ENCODE peak calls at places on chromosomes 13 and 19, in nine cellular contexts. S is thyroid gland, U is cardiac muscle cell, O is hepatocyte, R is PC-3, E is fibroblast of lung, G is left ventricle myocardium inferior, L is IMR-90, A is psoas muscle. Y is an unnamed sample.

GRCh38 chr19:16073988-16074387 is 2.3 kb upstream of the TPM4 start:
- DNase-seq in E (no peak), R (no peak), O (no peak), U (no peak), G (no peak), A (no peak), L (no peak), S (no peak), Y (no peak)

GRCh38 chr19:31992750-31993149 is 352.7 kb upstream of the ZNF507 start:
- DNase-seq in R (no peak), A (no peak), O (no peak), S (no peak), G (no peak), U (no peak), L (no peak), E (no peak), Y (no peak)

GRCh38 chr19:27974082-27974513 is 1238.9 kb downstream of the UQCRFS1 start:
- DNase-seq in E (no peak), R (peak), U (peak), S (no peak), L (no peak), G (no peak), A (no peak), O (peak), Y (no peak)

GRCh38 chr19:2014731-2015610 is 543 bp downstream of the BTBD2 start:
- DNase-seq in L (no peak), O (peak), S (no peak), A (no peak), U (peak), G (no peak), R (no peak), E (no peak), Y (no peak)

GRCh38 chr13:32902898-32903297 is 113.3 kb upstream of the KL start:
- DNase-seq in A (peak), O (no peak), G (peak), L (peak), E (peak), S (peak), R (no peak), U (no peak), Y (no peak)

GRCh38 chr19:12995596-12996541 is 594 bp downstream of the NFIX start:
- DNase-seq in L (peak), S (peak), R (no peak), G (no peak), U (no peak), A (no peak), E (peak), O (peak), Y (no peak)

GRCh38 chr13:59487883-59488282 is 675.8 kb downstream of the DIAPH3 start:
- DNase-seq in A (no peak), O (no peak), L (no peak), S (no peak), U (no peak), G (no peak), R (no peak), E (no peak), Y (no peak)

GRCh38 chr13:113539176-113539575 is 45.4 kb upstream of the TFDP1 start:
- DNase-seq in O (no peak), L (no peak), U (no peak), R (no peak), A (no peak), S (no peak), G (no peak), E (no peak), Y (no peak)

GRCh38 chr13:100519626-100520025 is 69.0 kb downstream of the GGACT start:
- DNase-seq in R (no peak), O (no peak), S (no peak), G (no peak), E (no peak), L (no peak), A (no peak), U (no peak), Y (no peak)

GRCh38 chr13:98710521-98710920 is 42.0 kb downstream of the SLC15A1 start:
- DNase-seq in G (no peak), U (no peak), A (no peak), S (peak), R (no peak), E (no peak), O (no peak), L (no peak), Y (no peak)

GRCh38 chr13:85638265-85638664 is 161.0 kb downstream of the SLITRK6 start:
- DNase-seq in A (no peak), U (no peak), O (no peak), S (no peak), G (no peak), R (no peak), L (no peak), E (no peak), Y (no peak)

GRCh38 chr19:2716275-2716650 is 4.9 kb downstream of the DIRAS1 start:
- DNase-seq in R (no peak), L (no peak), S (no peak), O (no peak), G (no peak), U (no peak), E (no peak), A (no peak), Y (no peak)

GRCh38 chr13:30192320-30193093 is 114.8 kb downstream of the KATNAL1 start:
- DNase-seq in S (peak), G (no peak), R (no peak), U (no peak), O (no peak), E (no peak), A (no peak), L (no peak), Y (no peak)

GRCh38 chr13:102310691-102311432 is 91.0 kb downstream of the FGF14 start:
- DNase-seq in U (no peak), L (no peak), O (no peak), A (peak), R (no peak), E (no peak), S (no peak), G (peak), Y (no peak)

GRCh38 chr19:54209748-54210494 is 9.3 kb downstream of the RPS9 start:
- DNase-seq in R (peak), O (peak), E (peak), G (peak), U (peak), S (peak), A (peak), L (peak), Y (peak)

GRCh38 chr13:47675871-47676270 is 325.2 kb downstream of the SUCLA2 start:
- DNase-seq in G (no peak), O (no peak), S (no peak), A (no peak), U (no peak), E (no peak), R (no peak), L (no peak), Y (no peak)

GRCh38 chr19:29704562-29705558 is 10.2 kb downstream of the C19orf12 start:
- DNase-seq in U (no peak), G (no peak), O (no peak), A (no peak), S (no peak), L (no peak), E (no peak), R (no peak), Y (no peak)

GRCh38 chr19:29699861-29700260 is 15.2 kb downstream of the C19orf12 start:
- DNase-seq in E (no peak), S (no peak), A (no peak), R (no peak), U (no peak), O (no peak), L (no peak), G (no peak), Y (no peak)

GRCh38 chr19:29705706-29706105 is 9.4 kb downstream of the C19orf12 start:
- DNase-seq in L (no peak), E (no peak), O (no peak), R (no peak), U (no peak), A (no peak), S (no peak), G (no peak), Y (no peak)

GRCh38 chr19:29702958-29703320 is 12.1 kb downstream of the C19orf12 start:
- DNase-seq in L (no peak), R (no peak), A (no peak), O (no peak), G (no peak), U (no peak), E (no peak), S (no peak), Y (no peak)

GRCh38 chr19:29702161-29702957 is 12.7 kb downstream of the C19orf12 start:
- DNase-seq in R (no peak), L (no peak), S (no peak), G (no peak), O (no peak), A (peak), E (no peak), U (no peak), Y (no peak)
- H3K27ac ChIP-seq in R (no peak), L (no peak), S (no peak), G (no peak), O (no peak), A (peak), E (no peak), U (no peak), Y (no peak)

GRCh38 chr13:24631922-24632321 is 48.3 kb upstream of the ATP12A start:
- DNase-seq in R (no peak), A (no peak), G (no peak), U (no peak), E (no peak), L (no peak), S (no peak), O (no peak), Y (no peak)
- H3K27ac ChIP-seq in R (no peak), A (no peak), G (no peak), U (no peak), E (no peak), L (no peak), S (no peak), O (no peak), Y (no peak)

DNA sequence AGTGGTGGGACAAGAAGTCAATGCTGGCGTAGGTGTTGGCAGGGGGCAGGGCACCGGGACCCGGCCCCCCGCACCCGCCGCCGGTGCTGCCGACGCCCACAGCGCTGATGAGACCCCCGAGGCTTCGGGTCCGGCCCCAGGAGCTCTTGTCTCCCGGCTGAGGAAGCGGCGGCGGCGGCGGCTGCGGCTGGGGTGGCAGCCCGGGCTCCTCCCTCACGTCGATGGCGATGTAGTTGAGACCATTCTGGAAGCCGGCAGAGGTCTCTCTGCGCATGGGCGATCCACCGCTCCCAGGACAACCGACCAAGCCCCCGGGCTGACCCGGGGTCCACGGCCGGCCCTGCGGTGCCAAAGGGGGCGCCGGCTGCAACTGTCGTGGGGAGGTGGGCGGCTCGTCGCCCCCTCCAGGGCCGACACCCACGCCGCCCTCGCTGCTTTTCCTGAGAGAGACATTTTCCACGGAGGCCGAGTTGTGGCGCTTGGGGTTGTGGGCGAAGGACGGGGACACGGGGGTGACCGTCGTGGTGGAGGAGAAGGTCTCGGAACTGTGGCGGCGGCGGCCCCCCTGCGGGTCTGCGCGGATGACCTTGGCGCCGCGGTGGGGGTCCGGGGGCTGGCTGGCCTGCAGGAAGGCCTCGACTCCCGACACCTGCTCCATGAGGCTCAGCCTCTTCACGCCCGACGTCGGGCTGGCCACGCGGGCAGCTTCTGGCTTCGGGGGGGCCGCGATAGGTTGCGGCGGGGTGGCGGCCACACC is 4.1 kb downstream of the IRS2 start:
- DNase-seq in G (no peak), L (no peak), A (no peak), E (no peak), U (no peak), O (no peak), R (no peak), S (no peak), Y (no peak)
- H3K27ac ChIP-seq in G (no peak), L (no peak), A (no peak), E (no peak), U (no peak), O (no peak), R (no peak), S (no peak), Y (no peak)

GRCh38 chr19:45323671-45324081 is 1.0 kb upstream of the CKM start:
- DNase-seq in E (no peak), L (no peak), S (no peak), G (peak), U (peak), O (peak), R (no peak), A (peak), Y (no peak)

GRCh38 chr19:45322311-45322710 is 364 bp downstream of the CKM start:
- DNase-seq in E (no peak), O (no peak), L (no peak), U (peak), S (no peak), A (peak), R (no peak), G (no peak), Y (no peak)

GRCh38 chr19:45321848-45322247 is 827 bp downstream of the CKM start:
- DNase-seq in A (peak), R (no peak), L (no peak), U (peak), G (peak), S (no peak), E (no peak), O (no peak), Y (no peak)

GRCh38 chr19:45322744-45323281 is at the start of gene CKM:
- DNase-seq in S (no peak), L (no peak), U (peak), G (peak), O (no peak), A (peak), R (no peak), E (no peak), Y (no peak)

DNA sequence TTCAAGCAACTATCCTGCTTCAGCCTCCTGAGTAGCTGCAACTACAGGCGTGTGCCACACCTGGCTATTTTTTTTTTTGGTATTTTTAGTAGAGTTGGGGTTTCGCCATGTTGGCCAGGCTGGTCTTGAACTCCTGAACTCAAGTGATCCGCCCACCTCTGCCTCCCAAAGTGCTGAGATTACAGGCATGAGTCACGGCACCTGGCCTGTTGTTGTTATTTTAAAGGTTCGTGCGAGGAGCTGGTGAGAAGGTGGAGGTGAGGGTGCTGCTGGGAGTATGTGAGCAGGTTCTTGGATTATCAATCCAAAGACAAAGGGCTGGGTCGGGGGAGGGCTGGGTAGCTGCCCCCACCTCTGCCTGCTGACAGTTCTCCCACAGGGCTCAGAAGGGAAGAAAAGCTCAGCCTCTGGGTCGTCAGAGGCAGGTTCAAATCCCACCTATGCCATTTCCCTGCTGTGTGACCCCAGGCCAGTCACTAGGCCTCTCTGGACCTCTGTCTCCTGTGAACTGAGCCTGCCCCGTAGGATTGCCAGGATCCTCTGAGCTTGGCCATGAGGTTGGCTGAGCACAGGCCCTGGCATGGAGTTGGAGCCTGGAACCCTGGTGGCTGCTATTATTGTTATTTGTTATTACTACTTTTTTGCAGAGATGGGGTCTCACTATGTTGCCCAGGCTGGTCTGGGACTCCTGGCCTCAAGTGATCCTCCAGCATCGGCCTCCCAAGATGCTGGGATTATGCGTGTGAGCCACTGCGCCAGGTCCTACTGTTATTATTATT is 1.5 kb downstream of the CKM start:
- DNase-seq in R (no peak), A (no peak), O (no peak), U (no peak), G (no peak), S (no peak), E (no peak), L (no peak), Y (no peak)
- H3K27ac ChIP-seq in R (no peak), A (peak), O (no peak), U (peak), G (peak), S (no peak), E (no peak), L (no peak), Y (no peak)

GRCh38 chr13:97245011-97245410 is 22.9 kb downstream of the MBNL2 start:
- DNase-seq in E (no peak), R (no peak), L (no peak), O (no peak), S (no peak), U (no peak), G (no peak), A (no peak), Y (no peak)

GRCh38 chr13:97240789-97241734 is 18.9 kb downstream of the MBNL2 start:
- DNase-seq in R (no peak), G (no peak), O (no peak), U (peak), L (no peak), E (no peak), A (no peak), S (no peak), Y (no peak)

GRCh38 chr13:97241761-97242160 is 19.6 kb downstream of the MBNL2 start:
- DNase-seq in G (no peak), O (no peak), R (no peak), A (no peak), L (no peak), S (no peak), E (no peak), U (no peak), Y (no peak)

GRCh38 chr13:97243915-97244820 is 22.0 kb downstream of the MBNL2 start:
- DNase-seq in A (no peak), E (no peak), O (no peak), S (no peak), G (no peak), U (no peak), L (no peak), R (no peak), Y (no peak)

DNA sequence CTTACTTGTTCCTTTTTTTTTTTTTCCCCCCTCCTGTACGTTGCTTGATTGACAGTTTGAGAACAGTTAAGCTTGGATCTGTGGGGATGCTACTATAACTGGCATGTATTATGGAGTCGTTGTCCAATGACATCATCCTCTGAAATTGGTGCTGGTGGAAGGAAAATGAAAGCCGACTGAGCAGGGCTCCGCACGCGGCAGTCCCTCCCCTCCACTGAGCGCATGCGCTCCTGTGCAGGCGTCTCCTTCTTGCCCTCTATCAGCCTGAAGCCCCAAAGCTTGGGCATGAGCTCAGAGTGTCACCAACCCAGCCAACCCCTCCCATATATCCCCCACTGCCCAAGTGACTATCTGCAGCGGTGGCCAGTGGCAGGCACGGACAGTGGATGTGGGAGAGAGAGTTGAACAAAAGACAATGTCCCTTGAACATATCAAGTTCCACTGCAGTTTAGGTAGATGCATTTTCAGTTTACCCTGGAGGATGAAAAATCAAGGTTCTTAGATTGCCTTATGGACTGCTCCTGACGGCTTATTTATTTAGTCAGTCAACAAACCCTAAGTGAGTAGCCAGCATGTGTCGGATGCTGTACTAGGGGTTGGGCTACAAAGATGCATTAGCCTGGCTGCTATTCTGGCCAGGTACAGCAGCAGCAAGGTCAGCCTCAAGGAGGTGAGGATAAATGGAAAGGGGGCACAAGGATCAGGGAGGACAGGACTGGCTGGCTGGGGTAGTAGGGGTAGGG is 20.8 kb downstream of the MBNL2 start:
- DNase-seq in E (no peak), A (peak), R (no peak), G (no peak), O (no peak), U (no peak), L (no peak), S (no peak), Y (no peak)
- H3K27ac ChIP-seq in E (no peak), A (peak), R (no peak), G (peak), O (peak), U (no peak), L (no peak), S (no peak), Y (no peak)

DNA sequence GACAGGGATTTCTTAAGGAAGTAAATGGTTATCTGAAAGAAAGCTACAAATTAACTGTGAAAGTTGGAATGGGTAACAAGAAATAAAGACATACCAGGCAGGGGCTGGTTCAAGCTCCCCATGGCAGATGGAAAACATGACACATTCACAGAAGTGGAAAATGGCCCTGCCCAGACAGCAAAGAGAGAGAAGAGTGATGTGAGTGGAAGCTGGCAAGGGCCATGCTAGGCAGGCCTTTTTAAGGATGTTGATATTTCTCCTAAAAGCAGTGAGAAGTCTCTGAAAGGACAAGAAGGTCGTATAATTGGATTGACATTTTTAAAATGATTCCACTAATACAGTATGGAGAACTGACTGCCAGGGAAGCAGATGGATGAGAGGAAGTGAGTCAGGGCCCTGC is 3.3 kb upstream of the FFAR2 start:
- DNase-seq in U (no peak), A (no peak), R (no peak), L (no peak), G (no peak), E (no peak), O (no peak), S (no peak), Y (no peak)
- H3K27ac ChIP-seq in U (no peak), A (no peak), R (no peak), L (no peak), G (no peak), E (no peak), O (no peak), S (no peak), Y (no peak)

GRCh38 chr13:81591528-81592220 is 1250.7 kb upstream of the SPRY2 start:
- DNase-seq in U (no peak), R (no peak), G (no peak), A (no peak), S (peak), O (no peak), E (no peak), L (no peak), Y (no peak)
- H3K27ac ChIP-seq in U (no peak), R (no peak), G (no peak), A (no peak), S (peak), O (no peak), E (no peak), L (no peak), Y (no peak)

GRCh38 chr13:44352671-44353070 is 21.0 kb upstream of the SERP2 start:
- DNase-seq in O (no peak), G (no peak), R (no peak), A (no peak), U (no peak), S (no peak), L (no peak), E (no peak), Y (no peak)
- H3K27ac ChIP-seq in O (no peak), G (no peak), R (no peak), A (no peak), U (no peak), S (no peak), L (no peak), E (no peak), Y (no peak)

GRCh38 chr13:23966691-23967615 is 69.7 kb upstream of the C1QTNF9B start:
- DNase-seq in R (peak), L (peak), S (no peak), U (no peak), E (peak), O (peak), A (no peak), G (no peak), Y (no peak)
- H3K27ac ChIP-seq in R (peak), L (no peak), S (peak), U (no peak), E (no peak), O (peak), A (no peak), G (peak), Y (no peak)

Y was measured in foreskin keratinocyte.